ENCODE peak calls at places on chromosomes 16 and 17, in four cellular contexts. A, V, P and E are unnamed samples.

GRCh38 chr17:61383689-61384201 is 15.9 kb upstream of the TBX2 start:
- DNase-seq in A (no peak), P (no peak), V (no peak), E (no peak)

GRCh38 chr16:9090960-9091866 is at the start of gene HAPSTR1:
- DNase-seq in A (peak), P (peak), V (peak), E (peak)

GRCh38 chr16:81493755-81494433 is 49.3 kb downstream of the CMIP start:
- DNase-seq in P (peak), V (no peak), A (peak), E (no peak)

GRCh38 chr17:41402161-41402560 is 4.8 kb upstream of the KRT31 start:
- DNase-seq in V (no peak), P (no peak), A (no peak), E (no peak)

GRCh38 chr17:17269926-17270773 is 10.9 kb downstream of the COPS3 start:
- DNase-seq in P (no peak), V (peak), A (peak), E (no peak)

GRCh38 chr17:51166987-51167931 is 1.0 kb downstream of the NME2 start:
- DNase-seq in P (peak), A (peak), V (peak), E (no peak)

GRCh38 chr17:81551458-81552243 is 502 bp downstream of the FAAP100 start:
- DNase-seq in V (no peak), A (peak), P (no peak), E (no peak)

GRCh38 chr17:14926073-14926472 is 339.1 kb downstream of the PMP22 start:
- DNase-seq in P (no peak), V (no peak), A (no peak), E (no peak)

GRCh38 chr16:19898924-19899604 is 14.4 kb upstream of the GPRC5B start:
- DNase-seq in V (peak), A (peak), P (peak), E (no peak)

GRCh38 chr17:55543709-55544108 is 32.5 kb upstream of the SMIM36 start:
- DNase-seq in A (no peak), V (no peak), P (no peak), E (no peak)